ENCODE peak calls at places on chromosomes 1 and 21, in five cellular contexts. One of them, this sample, is unnamed.

GRCh38 chr1:22262583-22262982 is 119.7 kb upstream of the WNT4 start:
- DNase-seq in neuronal stem cell: no peak
- DNase-seq in H1: peak; percentile 17
- DNase-seq in IMR-90: no peak
- DNase-seq in hepatocyte: peak; percentile 50
- DNase-seq in this sample: no peak

GRCh38 chr21:45855248-45855801 is 126.2 kb upstream of the COL6A1 start:
- DNase-seq in neuronal stem cell: no peak
- DNase-seq in H1: no peak
- DNase-seq in IMR-90: no peak
- DNase-seq in hepatocyte: no peak
- DNase-seq in this sample: no peak

GRCh38 chr1:186722711-186723309 is 42.6 kb upstream of the PTGS2 start:
- DNase-seq in neuronal stem cell: peak; percentile 6
- DNase-seq in H1: no peak
- DNase-seq in IMR-90: peak; percentile 52
- DNase-seq in hepatocyte: peak; percentile 70
- DNase-seq in this sample: no peak

GRCh38 chr1:67273591-67273990 is 34.1 kb upstream of the IL12RB2 start:
- DNase-seq in neuronal stem cell: no peak
- DNase-seq in H1: no peak
- DNase-seq in IMR-90: no peak
- DNase-seq in hepatocyte: no peak
- DNase-seq in this sample: no peak

GRCh38 chr21:44925027-44925755 is 4.5 kb upstream of the ITGB2 start:
- DNase-seq in neuronal stem cell: no peak
- DNase-seq in H1: no peak
- DNase-seq in IMR-90: peak; percentile 64
- DNase-seq in hepatocyte: no peak
- DNase-seq in this sample: no peak

GRCh38 chr1:2237773-2238172 is 9.7 kb downstream of the SKI start:
- DNase-seq in neuronal stem cell: no peak
- DNase-seq in H1: no peak
- DNase-seq in IMR-90: no peak
- DNase-seq in hepatocyte: no peak
- DNase-seq in this sample: no peak

GRCh38 chr1:33516428-33516827 is 44.0 kb downstream of the ZSCAN20 start:
- DNase-seq in neuronal stem cell: no peak
- DNase-seq in H1: peak; percentile 5
- DNase-seq in IMR-90: no peak
- DNase-seq in hepatocyte: no peak
- DNase-seq in this sample: no peak

GRCh38 chr1:48488721-48489120 is 16.7 kb upstream of the SPATA6 start:
- DNase-seq in neuronal stem cell: no peak
- DNase-seq in H1: no peak
- DNase-seq in IMR-90: no peak
- DNase-seq in hepatocyte: no peak
- DNase-seq in this sample: no peak

GRCh38 chr1:920008-920407 is 3.7 kb upstream of the SAMD11 start:
- DNase-seq in neuronal stem cell: no peak
- DNase-seq in H1: no peak
- DNase-seq in IMR-90: no peak
- DNase-seq in hepatocyte: no peak
- DNase-seq in this sample: no peak

GRCh38 chr1:85321237-85321964 is 45.0 kb upstream of the BCL10 start:
- DNase-seq in neuronal stem cell: no peak
- DNase-seq in H1: no peak
- DNase-seq in IMR-90: peak; percentile 75
- DNase-seq in hepatocyte: no peak
- DNase-seq in this sample: no peak

GRCh38 chr1:232574867-232575523 is 54.9 kb downstream of the SIPA1L2 start:
- DNase-seq in neuronal stem cell: no peak
- DNase-seq in H1: no peak
- DNase-seq in IMR-90: peak; percentile 68
- DNase-seq in hepatocyte: no peak
- DNase-seq in this sample: no peak

GRCh38 chr1:46301406-46302090 is 1.9 kb downstream of the LRRC41 start:
- DNase-seq in neuronal stem cell: peak; percentile 11
- DNase-seq in H1: no peak
- DNase-seq in IMR-90: peak; percentile 37
- DNase-seq in hepatocyte: peak; percentile 70
- DNase-seq in this sample: no peak

GRCh38 chr1:29657816-29658215 is 421.5 kb downstream of the PTPRU start:
- DNase-seq in neuronal stem cell: no peak
- DNase-seq in H1: no peak
- DNase-seq in IMR-90: no peak
- DNase-seq in hepatocyte: no peak
- DNase-seq in this sample: no peak

GRCh38 chr1:42340093-42340492 is 5.1 kb upstream of the FOXJ3 start:
- DNase-seq in neuronal stem cell: no peak
- DNase-seq in H1: no peak
- DNase-seq in IMR-90: peak; percentile 16
- DNase-seq in hepatocyte: peak; percentile 67
- DNase-seq in this sample: no peak

GRCh38 chr1:218112862-218113261 is 172.2 kb upstream of the RRP15 start:
- DNase-seq in neuronal stem cell: no peak
- DNase-seq in H1: no peak
- DNase-seq in IMR-90: no peak
- DNase-seq in hepatocyte: peak; percentile 28
- DNase-seq in this sample: no peak
- H2AFZ ChIP-seq in neuronal stem cell: no peak overlapping the region
- H2AFZ ChIP-seq in H1: peak overlapping the region; percentile 35
- H2AFZ ChIP-seq in IMR-90: no peak overlapping the region
- H2AFZ ChIP-seq in hepatocyte: no peak overlapping the region
- H2AFZ ChIP-seq in this sample: no peak overlapping the region

GRCh38 chr1:11646317-11646716 is 7.9 kb downstream of the FBXO2 start:
- DNase-seq in neuronal stem cell: no peak
- DNase-seq in H1: no peak
- DNase-seq in IMR-90: no peak
- DNase-seq in hepatocyte: no peak
- DNase-seq in this sample: no peak
- H2AFZ ChIP-seq in neuronal stem cell: no peak overlapping the region
- H2AFZ ChIP-seq in H1: no peak overlapping the region
- H2AFZ ChIP-seq in IMR-90: no peak overlapping the region
- H2AFZ ChIP-seq in hepatocyte: no peak overlapping the region
- H2AFZ ChIP-seq in this sample: no peak overlapping the region

GRCh38 chr21:34670962-34671348 is 2.2 kb downstream of the CLIC6 start:
- DNase-seq in neuronal stem cell: no peak
- DNase-seq in H1: no peak
- DNase-seq in IMR-90: no peak
- DNase-seq in hepatocyte: no peak
- DNase-seq in this sample: no peak

GRCh38 chr21:34668803-34669148 is at the start of gene CLIC6:
- DNase-seq in neuronal stem cell: peak; percentile 21
- DNase-seq in H1: no peak
- DNase-seq in IMR-90: no peak
- DNase-seq in hepatocyte: peak; percentile 28
- DNase-seq in this sample: no peak

GRCh38 chr21:34669149-34669879 is 520 bp downstream of the CLIC6 start:
- DNase-seq in neuronal stem cell: peak; percentile 18
- DNase-seq in H1: no peak
- DNase-seq in IMR-90: no peak
- DNase-seq in hepatocyte: peak; percentile 58
- DNase-seq in this sample: no peak

GRCh38 chr21:34671891-34672290 is 3.1 kb downstream of the CLIC6 start:
- DNase-seq in neuronal stem cell: no peak
- DNase-seq in H1: no peak
- DNase-seq in IMR-90: no peak
- DNase-seq in hepatocyte: no peak
- DNase-seq in this sample: no peak

GRCh38 chr21:34670220-34670961 is 1.6 kb downstream of the CLIC6 start:
- DNase-seq in neuronal stem cell: peak; percentile 23
- DNase-seq in H1: no peak
- DNase-seq in IMR-90: no peak
- DNase-seq in hepatocyte: peak; percentile 53
- DNase-seq in this sample: no peak
- H2AFZ ChIP-seq in neuronal stem cell: peak overlapping the region; percentile 72
- H2AFZ ChIP-seq in H1: no peak overlapping the region
- H2AFZ ChIP-seq in IMR-90: peak overlapping the region; percentile 82
- H2AFZ ChIP-seq in hepatocyte: peak overlapping the region; percentile 67
- H2AFZ ChIP-seq in this sample: peak overlapping the region; percentile 63

GRCh38 chr1:37794372-37795339 is 1.0 kb downstream of the MANEAL start:
- DNase-seq in neuronal stem cell: no peak
- DNase-seq in H1: no peak
- DNase-seq in IMR-90: no peak
- DNase-seq in hepatocyte: no peak
- DNase-seq in this sample: no peak
- H2AFZ ChIP-seq in neuronal stem cell: peak overlapping the region; percentile 100
- H2AFZ ChIP-seq in H1: no peak overlapping the region
- H2AFZ ChIP-seq in IMR-90: peak overlapping the region; percentile 71
- H2AFZ ChIP-seq in hepatocyte: no peak overlapping the region
- H2AFZ ChIP-seq in this sample: no peak overlapping the region

GRCh38 chr1:10507111-10507879 is 32.5 kb downstream of the PEX14 start:
- DNase-seq in neuronal stem cell: no peak
- DNase-seq in H1: no peak
- DNase-seq in IMR-90: peak; percentile 83
- DNase-seq in hepatocyte: peak; percentile 87
- DNase-seq in this sample: no peak
- H2AFZ ChIP-seq in neuronal stem cell: no peak overlapping the region
- H2AFZ ChIP-seq in H1: no peak overlapping the region
- H2AFZ ChIP-seq in IMR-90: no peak overlapping the region
- H2AFZ ChIP-seq in hepatocyte: no peak overlapping the region
- H2AFZ ChIP-seq in this sample: no peak overlapping the region

DNA sequence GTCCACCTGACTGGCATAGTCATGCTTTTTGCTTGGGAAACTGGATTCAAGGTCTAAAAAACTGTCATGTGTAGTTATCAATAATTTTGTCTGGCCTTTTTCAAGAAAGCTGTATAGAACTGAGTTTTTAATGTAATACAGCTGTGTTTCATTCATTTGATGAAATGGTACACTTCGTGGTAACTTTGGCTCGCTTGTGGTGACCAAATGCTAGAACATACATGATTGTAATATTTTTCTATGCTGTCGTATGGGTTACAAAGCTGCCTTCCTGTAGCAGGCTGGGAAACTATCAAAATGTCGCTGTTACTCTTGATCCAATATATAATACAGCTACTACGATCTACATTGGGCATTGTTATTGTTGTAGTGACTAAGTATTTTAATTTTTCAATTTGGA is 2.1 kb downstream of the LRRC42 start:
- DNase-seq in neuronal stem cell: no peak
- DNase-seq in H1: no peak
- DNase-seq in IMR-90: no peak
- DNase-seq in hepatocyte: no peak
- DNase-seq in this sample: no peak
- H2AFZ ChIP-seq in neuronal stem cell: no peak overlapping the region
- H2AFZ ChIP-seq in H1: no peak overlapping the region
- H2AFZ ChIP-seq in IMR-90: no peak overlapping the region
- H2AFZ ChIP-seq in hepatocyte: no peak overlapping the region
- H2AFZ ChIP-seq in this sample: no peak overlapping the region

DNA sequence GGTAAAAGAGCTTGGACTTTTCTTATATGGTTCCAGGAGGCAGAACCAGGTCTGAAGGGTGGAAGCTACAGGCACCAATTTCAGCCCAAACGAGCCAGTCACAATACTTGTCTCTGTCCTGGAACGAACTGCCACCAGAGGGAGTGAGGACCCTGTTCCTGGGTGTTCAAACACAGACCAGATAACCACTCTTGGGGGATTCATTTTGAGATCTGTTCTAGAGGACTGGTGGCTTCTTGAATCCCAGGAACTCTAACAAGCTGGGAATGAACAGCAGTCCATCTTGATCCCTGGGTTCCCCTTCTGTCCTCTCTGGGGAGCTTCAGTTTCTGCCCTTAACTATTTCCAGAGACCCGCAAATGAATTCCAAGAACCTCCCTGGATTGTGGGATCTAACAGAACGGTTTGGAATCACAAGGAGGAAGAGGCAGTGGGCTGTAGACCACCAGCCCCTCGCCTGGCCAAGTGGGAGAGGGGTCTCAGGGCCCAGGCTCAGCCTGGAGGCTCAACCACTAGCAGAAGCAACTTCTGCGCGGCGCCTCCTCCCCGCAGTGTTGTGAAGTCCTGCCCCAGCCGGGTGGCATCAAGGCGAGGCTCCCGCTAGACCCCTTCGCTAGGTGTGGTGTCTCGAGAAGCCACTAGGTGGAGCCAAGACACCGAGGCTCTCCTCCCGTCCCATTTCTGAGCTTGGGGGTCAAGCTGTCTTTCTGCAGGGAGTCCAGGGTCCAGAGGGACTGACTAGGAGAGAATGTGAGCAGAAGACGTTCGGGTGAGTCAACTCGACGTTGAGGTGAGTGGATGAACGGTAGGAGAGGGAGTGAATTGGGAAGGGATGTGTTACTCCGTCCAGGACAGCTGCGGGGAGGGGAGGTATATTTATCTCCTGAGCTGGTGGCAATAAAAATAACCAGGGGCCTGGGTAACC is 12.1 kb upstream of the NES start:
- DNase-seq in neuronal stem cell: peak; percentile 88
- DNase-seq in H1: no peak
- DNase-seq in IMR-90: peak; percentile 80
- DNase-seq in hepatocyte: peak; percentile 93
- DNase-seq in this sample: peak; percentile 48
- H2AFZ ChIP-seq in neuronal stem cell: peak overlapping the region; percentile 92
- H2AFZ ChIP-seq in H1: peak overlapping the region; percentile 61
- H2AFZ ChIP-seq in IMR-90: peak overlapping the region; percentile 97
- H2AFZ ChIP-seq in hepatocyte: peak overlapping the region; percentile 46
- H2AFZ ChIP-seq in this sample: peak overlapping the region; percentile 6

DNA sequence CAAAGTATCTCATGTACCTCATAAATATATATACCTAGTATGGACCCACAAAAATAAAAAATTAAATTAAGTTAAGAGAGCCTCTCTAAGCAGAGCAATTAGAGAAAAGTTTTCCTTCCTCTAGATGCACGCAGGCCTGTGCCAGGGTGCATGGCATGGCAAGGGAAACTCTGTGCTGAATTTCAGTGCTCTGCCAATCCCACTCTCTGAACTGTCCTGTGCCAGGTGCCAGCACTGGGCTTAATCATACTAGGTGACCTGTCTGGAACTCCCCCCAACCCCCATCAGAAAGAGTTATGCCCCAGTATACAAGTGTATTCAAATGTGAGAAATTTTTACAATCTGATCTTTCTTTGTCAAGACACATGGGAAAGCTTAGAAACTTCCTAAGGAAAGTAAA is 10.4 kb upstream of the LAMC2 start:
- DNase-seq in neuronal stem cell: no peak
- DNase-seq in H1: no peak
- DNase-seq in IMR-90: no peak
- DNase-seq in hepatocyte: no peak
- DNase-seq in this sample: no peak
- H2AFZ ChIP-seq in neuronal stem cell: no peak overlapping the region
- H2AFZ ChIP-seq in H1: no peak overlapping the region
- H2AFZ ChIP-seq in IMR-90: no peak overlapping the region
- H2AFZ ChIP-seq in hepatocyte: no peak overlapping the region
- H2AFZ ChIP-seq in this sample: no peak overlapping the region

GRCh38 chr1:43530483-43531452 is at the start of gene PTPRF:
- DNase-seq in neuronal stem cell: peak; percentile 46
- DNase-seq in H1: no peak
- DNase-seq in IMR-90: peak; percentile 48
- DNase-seq in hepatocyte: peak; percentile 90
- DNase-seq in this sample: no peak
- H2AFZ ChIP-seq in neuronal stem cell: peak within 1 kb of the TSS; percentile 86
- H2AFZ ChIP-seq in H1: peak within 1 kb of the TSS; percentile 24
- H2AFZ ChIP-seq in IMR-90: peak within 1 kb of the TSS; percentile 83
- H2AFZ ChIP-seq in hepatocyte: peak within 1 kb of the TSS; percentile 45
- H2AFZ ChIP-seq in this sample: peak within 1 kb of the TSS; percentile 17